ENCODE peak calls at places on chromosomes 11 and 22, in six cellular contexts. One of them, this sample, is unnamed. For H3K36me3, the result is how much of the 10 kb centered on the place peaks cover.

GRCh38 chr11:111408789-111409727 is 30.0 kb upstream of the POU2AF1 start:
- DNase-seq in fibroblast of lung: peak
- DNase-seq in neuronal stem cell: no peak
- DNase-seq in mammary epithelial cell: peak
- DNase-seq in HCT116: no peak
- DNase-seq in endothelial cell of umbilical vein: no peak
- DNase-seq in this sample: no peak

GRCh38 chr22:50641696-50642607 is 14.0 kb upstream of the ARSA start:
- DNase-seq in HCT116: no peak
- DNase-seq in fibroblast of lung: peak
- DNase-seq in endothelial cell of umbilical vein: peak
- DNase-seq in mammary epithelial cell: no peak
- DNase-seq in neuronal stem cell: peak
- DNase-seq in this sample: no peak

GRCh38 chr11:86942212-86942611 is 13.0 kb downstream of the FZD4 start:
- DNase-seq in mammary epithelial cell: no peak
- DNase-seq in endothelial cell of umbilical vein: peak
- DNase-seq in neuronal stem cell: no peak
- DNase-seq in HCT116: no peak
- DNase-seq in fibroblast of lung: no peak
- DNase-seq in this sample: peak

GRCh38 chr11:129230006-129230405 is 37.9 kb upstream of the ARHGAP32 start:
- DNase-seq in fibroblast of lung: peak
- DNase-seq in HCT116: no peak
- DNase-seq in mammary epithelial cell: no peak
- DNase-seq in neuronal stem cell: no peak
- DNase-seq in endothelial cell of umbilical vein: peak
- DNase-seq in this sample: peak

GRCh38 chr11:116109228-116109627 is 605.0 kb upstream of the CADM1 start:
- DNase-seq in endothelial cell of umbilical vein: no peak
- DNase-seq in mammary epithelial cell: peak
- DNase-seq in neuronal stem cell: no peak
- DNase-seq in fibroblast of lung: peak
- DNase-seq in HCT116: peak
- DNase-seq in this sample: peak

GRCh38 chr11:47430524-47430923 is 4.3 kb upstream of the PSMC3 start:
- DNase-seq in neuronal stem cell: no peak
- DNase-seq in fibroblast of lung: no peak
- DNase-seq in mammary epithelial cell: no peak
- DNase-seq in HCT116: no peak
- DNase-seq in endothelial cell of umbilical vein: no peak
- DNase-seq in this sample: no peak

GRCh38 chr11:64164392-64165312 is 1.3 kb downstream of the MACROD1 start:
- DNase-seq in mammary epithelial cell: no peak
- DNase-seq in endothelial cell of umbilical vein: no peak
- DNase-seq in HCT116: no peak
- DNase-seq in neuronal stem cell: no peak
- DNase-seq in fibroblast of lung: no peak
- DNase-seq in this sample: peak

GRCh38 chr11:93921695-93922468 is 71.5 kb upstream of the VSTM5 start:
- DNase-seq in neuronal stem cell: peak
- DNase-seq in fibroblast of lung: peak
- DNase-seq in endothelial cell of umbilical vein: peak
- DNase-seq in mammary epithelial cell: peak
- DNase-seq in HCT116: peak
- DNase-seq in this sample: peak

GRCh38 chr11:45145421-45146071 is 893 bp upstream of the PRDM11 start:
- DNase-seq in HCT116: no peak
- DNase-seq in mammary epithelial cell: no peak
- DNase-seq in neuronal stem cell: peak
- DNase-seq in endothelial cell of umbilical vein: peak
- DNase-seq in fibroblast of lung: peak
- DNase-seq in this sample: no peak

GRCh38 chr22:22855617-22856308 is 31.9 kb upstream of the IGLL5 start:
- DNase-seq in HCT116: no peak
- DNase-seq in mammary epithelial cell: no peak
- DNase-seq in endothelial cell of umbilical vein: no peak
- DNase-seq in fibroblast of lung: no peak
- DNase-seq in neuronal stem cell: no peak
- DNase-seq in this sample: peak

GRCh38 chr22:44758354-44758969 is 6.1 kb downstream of the ARHGAP8 start:
- DNase-seq in neuronal stem cell: no peak
- DNase-seq in HCT116: no peak
- DNase-seq in mammary epithelial cell: peak
- DNase-seq in endothelial cell of umbilical vein: no peak
- DNase-seq in fibroblast of lung: peak
- DNase-seq in this sample: peak

GRCh38 chr11:71496421-71496820 is 30.6 kb upstream of the KRTAP5-7 start:
- DNase-seq in mammary epithelial cell: no peak
- DNase-seq in HCT116: no peak
- DNase-seq in endothelial cell of umbilical vein: no peak
- DNase-seq in neuronal stem cell: no peak
- DNase-seq in fibroblast of lung: no peak
- DNase-seq in this sample: no peak

GRCh38 chr11:126226334-126227084 is 14.9 kb downstream of the FAM118B start:
- DNase-seq in mammary epithelial cell: no peak
- DNase-seq in fibroblast of lung: no peak
- DNase-seq in HCT116: no peak
- DNase-seq in endothelial cell of umbilical vein: no peak
- DNase-seq in neuronal stem cell: no peak
- DNase-seq in this sample: no peak

GRCh38 chr11:67053896-67054850 is 2.5 kb upstream of the RHOD start:
- DNase-seq in mammary epithelial cell: peak
- DNase-seq in endothelial cell of umbilical vein: peak
- DNase-seq in fibroblast of lung: peak
- DNase-seq in neuronal stem cell: peak
- DNase-seq in HCT116: no peak
- DNase-seq in this sample: peak

GRCh38 chr22:23791737-23792645 is 5.2 kb downstream of the SMARCB1 start:
- DNase-seq in endothelial cell of umbilical vein: no peak
- DNase-seq in fibroblast of lung: no peak
- DNase-seq in mammary epithelial cell: no peak
- DNase-seq in neuronal stem cell: no peak
- DNase-seq in HCT116: no peak
- DNase-seq in this sample: no peak

GRCh38 chr22:44667829-44668189 is 34.2 kb upstream of the PRR5 start:
- DNase-seq in fibroblast of lung: no peak
- DNase-seq in neuronal stem cell: no peak
- DNase-seq in endothelial cell of umbilical vein: no peak
- DNase-seq in mammary epithelial cell: no peak
- DNase-seq in HCT116: no peak
- DNase-seq in this sample: no peak

GRCh38 chr11:34512810-34513673 is 552 bp downstream of the ELF5 start:
- DNase-seq in mammary epithelial cell: peak
- DNase-seq in endothelial cell of umbilical vein: peak
- DNase-seq in neuronal stem cell: peak
- DNase-seq in fibroblast of lung: peak
- DNase-seq in HCT116: peak
- DNase-seq in this sample: peak

GRCh38 chr11:15199693-15200092 is 85.0 kb downstream of the INSC start:
- DNase-seq in HCT116: no peak
- DNase-seq in neuronal stem cell: no peak
- DNase-seq in mammary epithelial cell: peak
- DNase-seq in fibroblast of lung: no peak
- DNase-seq in endothelial cell of umbilical vein: no peak
- DNase-seq in this sample: peak

GRCh38 chr22:45009881-45010531 is at the start of gene PHF21B:
- DNase-seq in mammary epithelial cell: peak
- DNase-seq in HCT116: no peak
- DNase-seq in endothelial cell of umbilical vein: peak
- DNase-seq in fibroblast of lung: peak
- DNase-seq in neuronal stem cell: peak
- DNase-seq in this sample: no peak

GRCh38 chr11:122998727-122999370 is 17.2 kb upstream of the BSX start:
- DNase-seq in HCT116: no peak
- DNase-seq in mammary epithelial cell: no peak
- DNase-seq in endothelial cell of umbilical vein: no peak
- DNase-seq in fibroblast of lung: no peak
- DNase-seq in neuronal stem cell: no peak
- DNase-seq in this sample: peak

GRCh38 chr11:130909650-130910049 is 6.6 kb downstream of the SNX19 start:
- DNase-seq in neuronal stem cell: no peak
- DNase-seq in endothelial cell of umbilical vein: peak
- DNase-seq in HCT116: no peak
- DNase-seq in mammary epithelial cell: peak
- DNase-seq in fibroblast of lung: peak
- DNase-seq in this sample: peak

GRCh38 chr11:32173435-32173834 is 82.6 kb downstream of the RCN1 start:
- DNase-seq in HCT116: peak
- DNase-seq in endothelial cell of umbilical vein: peak
- DNase-seq in mammary epithelial cell: peak
- DNase-seq in fibroblast of lung: peak
- DNase-seq in neuronal stem cell: peak
- DNase-seq in this sample: peak

GRCh38 chr11:13666708-13667107 is 1.8 kb upstream of the FAR1 start:
- DNase-seq in HCT116: no peak
- DNase-seq in neuronal stem cell: no peak
- DNase-seq in fibroblast of lung: no peak
- DNase-seq in mammary epithelial cell: no peak
- DNase-seq in endothelial cell of umbilical vein: no peak
- DNase-seq in this sample: no peak

GRCh38 chr11:105899776-105900175 is 122.3 kb downstream of the MSANTD4 start:
- DNase-seq in neuronal stem cell: no peak
- DNase-seq in mammary epithelial cell: no peak
- DNase-seq in fibroblast of lung: no peak
- DNase-seq in endothelial cell of umbilical vein: no peak
- DNase-seq in HCT116: no peak
- DNase-seq in this sample: no peak

GRCh38 chr11:104122008-104122635 is 41.8 kb downstream of the PDGFD start:
- DNase-seq in fibroblast of lung: no peak
- DNase-seq in HCT116: no peak
- DNase-seq in endothelial cell of umbilical vein: no peak
- DNase-seq in neuronal stem cell: no peak
- DNase-seq in mammary epithelial cell: no peak
- DNase-seq in this sample: no peak

GRCh38 chr22:25698461-25698860 is 43.5 kb upstream of the MYO18B start:
- DNase-seq in neuronal stem cell: no peak
- DNase-seq in HCT116: no peak
- DNase-seq in endothelial cell of umbilical vein: no peak
- DNase-seq in mammary epithelial cell: no peak
- DNase-seq in fibroblast of lung: no peak
- DNase-seq in this sample: no peak

GRCh38 chr11:74446445-74446844 is 20.9 kb downstream of the KCNE3 start:
- DNase-seq in fibroblast of lung: no peak
- DNase-seq in HCT116: no peak
- DNase-seq in endothelial cell of umbilical vein: no peak
- DNase-seq in neuronal stem cell: no peak
- DNase-seq in mammary epithelial cell: no peak
- DNase-seq in this sample: no peak

GRCh38 chr22:46411347-46411746 is 75.8 kb downstream of the TRMU start:
- DNase-seq in mammary epithelial cell: no peak
- DNase-seq in HCT116: no peak
- DNase-seq in fibroblast of lung: no peak
- DNase-seq in endothelial cell of umbilical vein: no peak
- DNase-seq in neuronal stem cell: no peak
- DNase-seq in this sample: no peak
- H2AFZ ChIP-seq in mammary epithelial cell: no peak
- H2AFZ ChIP-seq in HCT116: no peak
- H2AFZ ChIP-seq in fibroblast of lung: no peak
- H2AFZ ChIP-seq in endothelial cell of umbilical vein: no peak
- H2AFZ ChIP-seq in neuronal stem cell: no peak
- H2AFZ ChIP-seq in this sample: no peak

DNA sequence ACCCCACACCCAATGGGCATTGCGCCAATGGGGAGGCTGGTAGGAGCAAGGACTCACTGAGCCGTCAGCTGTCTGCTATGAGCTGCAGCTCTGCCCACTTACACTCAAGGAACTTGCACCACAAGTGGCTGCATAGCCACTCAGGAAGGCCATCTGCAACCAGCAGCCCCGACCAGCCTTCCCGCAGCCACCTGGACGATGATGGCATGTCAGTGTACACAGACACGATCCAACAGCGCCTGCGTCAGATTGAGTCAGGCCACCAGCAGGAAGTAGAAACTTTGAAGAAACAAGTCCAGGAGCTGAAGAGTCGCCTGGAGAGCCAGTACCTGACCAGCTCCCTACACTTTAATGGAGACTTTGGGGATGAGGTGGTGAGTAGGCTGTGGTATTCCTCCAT is 59.8 kb upstream of the HORMAD2 start:
- DNase-seq in endothelial cell of umbilical vein: no peak
- DNase-seq in HCT116: no peak
- DNase-seq in neuronal stem cell: no peak
- DNase-seq in fibroblast of lung: no peak
- DNase-seq in mammary epithelial cell: no peak
- DNase-seq in this sample: no peak
- H3K36me3 ChIP-seq in endothelial cell of umbilical vein: half or more
- H3K36me3 ChIP-seq in HCT116: under half
- H3K36me3 ChIP-seq in neuronal stem cell: under half
- H3K36me3 ChIP-seq in fibroblast of lung: under half
- H3K36me3 ChIP-seq in mammary epithelial cell: under half
- H3K36me3 ChIP-seq in this sample: under half

GRCh38 chr22:41078975-41079374 is 13.4 kb upstream of the EP300 start:
- DNase-seq in HCT116: no peak
- DNase-seq in neuronal stem cell: peak
- DNase-seq in mammary epithelial cell: no peak
- DNase-seq in fibroblast of lung: no peak
- DNase-seq in endothelial cell of umbilical vein: no peak
- DNase-seq in this sample: no peak
- H2AFZ ChIP-seq in HCT116: no peak
- H2AFZ ChIP-seq in neuronal stem cell: no peak
- H2AFZ ChIP-seq in mammary epithelial cell: no peak
- H2AFZ ChIP-seq in fibroblast of lung: no peak
- H2AFZ ChIP-seq in endothelial cell of umbilical vein: no peak
- H2AFZ ChIP-seq in this sample: no peak

GRCh38 chr11:65894034-65894591 is 3.6 kb downstream of the CCDC85B start:
- DNase-seq in neuronal stem cell: no peak
- DNase-seq in mammary epithelial cell: no peak
- DNase-seq in fibroblast of lung: no peak
- DNase-seq in HCT116: no peak
- DNase-seq in endothelial cell of umbilical vein: peak
- DNase-seq in this sample: peak

GRCh38 chr11:65892661-65893317 is 2.3 kb downstream of the CCDC85B start:
- DNase-seq in mammary epithelial cell: no peak
- DNase-seq in HCT116: no peak
- DNase-seq in neuronal stem cell: no peak
- DNase-seq in endothelial cell of umbilical vein: no peak
- DNase-seq in fibroblast of lung: no peak
- DNase-seq in this sample: peak

GRCh38 chr11:65897020-65897471 is 3.1 kb downstream of the FOSL1 start:
- DNase-seq in HCT116: no peak
- DNase-seq in endothelial cell of umbilical vein: no peak
- DNase-seq in neuronal stem cell: no peak
- DNase-seq in fibroblast of lung: peak
- DNase-seq in mammary epithelial cell: no peak
- DNase-seq in this sample: peak

GRCh38 chr11:65896009-65896999 is 3.9 kb downstream of the FOSL1 start:
- DNase-seq in HCT116: no peak
- DNase-seq in endothelial cell of umbilical vein: no peak
- DNase-seq in mammary epithelial cell: no peak
- DNase-seq in fibroblast of lung: no peak
- DNase-seq in neuronal stem cell: no peak
- DNase-seq in this sample: peak

DNA sequence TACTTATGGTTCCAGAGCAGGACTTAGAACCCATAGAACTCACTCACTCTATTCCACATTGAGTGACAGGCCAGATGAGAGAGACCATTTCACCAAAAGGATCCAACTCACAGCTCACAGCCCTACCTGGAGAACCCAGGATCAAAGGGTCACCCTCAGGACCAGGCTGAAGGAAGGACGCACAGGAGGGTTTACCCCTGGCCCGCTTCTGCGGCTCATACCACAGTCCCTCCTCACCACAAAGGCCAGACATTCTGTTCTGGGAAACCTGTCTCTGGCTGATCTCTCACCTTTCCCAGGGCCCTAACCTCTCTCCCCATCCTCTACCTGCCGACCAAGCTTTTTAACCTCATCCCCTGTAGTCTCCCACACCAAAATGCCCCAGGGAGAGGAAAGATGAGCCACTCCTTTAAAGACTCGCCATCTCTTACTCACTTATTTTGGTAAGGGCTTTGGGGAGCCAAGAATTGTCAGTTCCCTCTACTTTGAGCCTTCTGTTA is 4.7 kb downstream of the FOSL1 start:
- DNase-seq in mammary epithelial cell: no peak
- DNase-seq in endothelial cell of umbilical vein: no peak
- DNase-seq in neuronal stem cell: no peak
- DNase-seq in HCT116: no peak
- DNase-seq in fibroblast of lung: no peak
- DNase-seq in this sample: peak
- H3K36me3 ChIP-seq in mammary epithelial cell: under half
- H3K36me3 ChIP-seq in endothelial cell of umbilical vein: under half
- H3K36me3 ChIP-seq in neuronal stem cell: under half
- H3K36me3 ChIP-seq in HCT116: under half
- H3K36me3 ChIP-seq in fibroblast of lung: under half
- H3K36me3 ChIP-seq in this sample: half or more

This sample was measured in PC-3.